ENCODE peak calls at places on chromosomes 4 and X, in four cellular contexts. One of them, this sample, is unnamed.

GRCh38 chrX:39519213-39519544 is 578.6 kb downstream of the BCOR start:
- DNase-seq in NCI-H1436: peak
- DNase-seq in GM10248: no peak
- DNase-seq in AG10803: peak
- DNase-seq in this sample: peak

GRCh38 chr4:19492611-19493010 is 759.1 kb upstream of the SLIT2 start:
- DNase-seq in GM10248: no peak
- DNase-seq in NCI-H1436: no peak
- DNase-seq in AG10803: peak
- DNase-seq in this sample: no peak

GRCh38 chrX:11944486-11944885 is 186.4 kb downstream of the MSL3 start:
- DNase-seq in NCI-H1436: peak
- DNase-seq in AG10803: peak
- DNase-seq in GM10248: peak
- DNase-seq in this sample: no peak

GRCh38 chrX:132909643-132910042 is 48.8 kb downstream of the HS6ST2 start:
- DNase-seq in NCI-H1436: no peak
- DNase-seq in AG10803: peak
- DNase-seq in GM10248: no peak
- DNase-seq in this sample: peak

GRCh38 chr4:133148690-133149363 is at the start of gene PCDH10:
- DNase-seq in AG10803: peak
- DNase-seq in GM10248: peak
- DNase-seq in NCI-H1436: peak
- DNase-seq in this sample: peak

GRCh38 chrX:67543818-67544217 is at the start of gene AR:
- DNase-seq in GM10248: no peak
- DNase-seq in AG10803: peak
- DNase-seq in NCI-H1436: no peak
- DNase-seq in this sample: no peak

GRCh38 chr4:121455285-121455684 is 74.5 kb upstream of the QRFPR start:
- DNase-seq in NCI-H1436: no peak
- DNase-seq in AG10803: no peak
- DNase-seq in GM10248: no peak
- DNase-seq in this sample: no peak

GRCh38 chr4:15805583-15806517 is 27.7 kb downstream of the CD38 start:
- DNase-seq in AG10803: peak
- DNase-seq in GM10248: no peak
- DNase-seq in NCI-H1436: peak
- DNase-seq in this sample: peak

GRCh38 chr4:5143306-5143861 is 92.1 kb downstream of the STK32B start:
- DNase-seq in NCI-H1436: no peak
- DNase-seq in GM10248: no peak
- DNase-seq in AG10803: no peak
- DNase-seq in this sample: no peak

GRCh38 chrX:47202877-47203276 is 9.2 kb downstream of the UBA1 start:
- DNase-seq in NCI-H1436: no peak
- DNase-seq in AG10803: no peak
- DNase-seq in GM10248: no peak
- DNase-seq in this sample: no peak

GRCh38 chr4:64617813-64618212 is 208.6 kb upstream of the TECRL start:
- DNase-seq in GM10248: no peak
- DNase-seq in NCI-H1436: no peak
- DNase-seq in AG10803: no peak
- DNase-seq in this sample: peak

GRCh38 chr4:140239311-140239710 is 85.3 kb upstream of the MAML3 start:
- DNase-seq in AG10803: no peak
- DNase-seq in NCI-H1436: peak
- DNase-seq in GM10248: no peak
- DNase-seq in this sample: no peak

GRCh38 chr4:143728171-143728570 is 27.7 kb upstream of the FREM3 start:
- DNase-seq in AG10803: peak
- DNase-seq in GM10248: no peak
- DNase-seq in NCI-H1436: no peak
- DNase-seq in this sample: no peak

GRCh38 chr4:95355021-95355420 is 193.8 kb downstream of the UNC5C start:
- DNase-seq in GM10248: no peak
- DNase-seq in AG10803: no peak
- DNase-seq in NCI-H1436: no peak
- DNase-seq in this sample: no peak

This sample was measured in SK-N-MC.